ENCODE peak calls at places on chromosomes 6 and 20, in four cellular contexts. One of them, this sample, is unnamed.

GRCh38 chr20:25309395-25310267 is 61.7 kb downstream of the PYGB start:
- DNase-seq in upper lobe of left lung: no peak
- DNase-seq in cardiac muscle cell: no peak
- DNase-seq in lower leg skin: no peak
- DNase-seq in this sample: peak; percentile 77

GRCh38 chr6:87012035-87012434 is 74.7 kb downstream of the HTR1E start:
- DNase-seq in upper lobe of left lung: no peak
- DNase-seq in cardiac muscle cell: no peak
- DNase-seq in lower leg skin: no peak
- DNase-seq in this sample: no peak

GRCh38 chr20:53888951-53889350 is 181.4 kb downstream of the BCAS1 start:
- DNase-seq in lower leg skin: no peak
- DNase-seq in upper lobe of left lung: no peak
- DNase-seq in cardiac muscle cell: no peak
- DNase-seq in this sample: no peak

GRCh38 chr6:130503146-130503545 is 137.3 kb downstream of the TMEM200A start:
- DNase-seq in cardiac muscle cell: no peak
- DNase-seq in upper lobe of left lung: no peak
- DNase-seq in lower leg skin: no peak
- DNase-seq in this sample: no peak

GRCh38 chr6:81752969-81753708 is 658 bp upstream of the TENT5A start:
- DNase-seq in upper lobe of left lung: peak; percentile 99
- DNase-seq in lower leg skin: peak; percentile 86
- DNase-seq in cardiac muscle cell: peak; percentile 93
- DNase-seq in this sample: peak; percentile 94

GRCh38 chr6:118187568-118188164 is 280.6 kb downstream of the SLC35F1 start:
- DNase-seq in upper lobe of left lung: no peak
- DNase-seq in cardiac muscle cell: peak; percentile 11
- DNase-seq in lower leg skin: no peak
- DNase-seq in this sample: no peak

GRCh38 chr20:35240914-35241293 is 14.4 kb downstream of the MMP24 start:
- DNase-seq in lower leg skin: no peak
- DNase-seq in upper lobe of left lung: no peak
- DNase-seq in cardiac muscle cell: no peak
- DNase-seq in this sample: no peak

GRCh38 chr6:84428300-84428907 is 201.0 kb upstream of the CEP162 start:
- DNase-seq in cardiac muscle cell: peak; percentile 75
- DNase-seq in lower leg skin: no peak
- DNase-seq in upper lobe of left lung: no peak
- DNase-seq in this sample: peak; percentile 63

GRCh38 chr20:40692240-40693011 is 3.4 kb upstream of the MAFB start:
- DNase-seq in lower leg skin: no peak
- DNase-seq in upper lobe of left lung: peak; percentile 53
- DNase-seq in cardiac muscle cell: no peak
- DNase-seq in this sample: no peak

GRCh38 chr6:118548136-118548535 is at the start of gene PLN:
- DNase-seq in lower leg skin: no peak
- DNase-seq in cardiac muscle cell: peak; percentile 83
- DNase-seq in upper lobe of left lung: no peak
- DNase-seq in this sample: no peak

GRCh38 chr6:27176096-27176495 is 71.4 kb upstream of the PRSS16 start:
- DNase-seq in upper lobe of left lung: no peak
- DNase-seq in lower leg skin: no peak
- DNase-seq in cardiac muscle cell: no peak
- DNase-seq in this sample: no peak
- H3K4me3 ChIP-seq in upper lobe of left lung: no peak overlapping the region
- H3K4me3 ChIP-seq in lower leg skin: no peak overlapping the region
- H3K4me3 ChIP-seq in cardiac muscle cell: no peak overlapping the region
- H3K4me3 ChIP-seq in this sample: no peak overlapping the region

DNA sequence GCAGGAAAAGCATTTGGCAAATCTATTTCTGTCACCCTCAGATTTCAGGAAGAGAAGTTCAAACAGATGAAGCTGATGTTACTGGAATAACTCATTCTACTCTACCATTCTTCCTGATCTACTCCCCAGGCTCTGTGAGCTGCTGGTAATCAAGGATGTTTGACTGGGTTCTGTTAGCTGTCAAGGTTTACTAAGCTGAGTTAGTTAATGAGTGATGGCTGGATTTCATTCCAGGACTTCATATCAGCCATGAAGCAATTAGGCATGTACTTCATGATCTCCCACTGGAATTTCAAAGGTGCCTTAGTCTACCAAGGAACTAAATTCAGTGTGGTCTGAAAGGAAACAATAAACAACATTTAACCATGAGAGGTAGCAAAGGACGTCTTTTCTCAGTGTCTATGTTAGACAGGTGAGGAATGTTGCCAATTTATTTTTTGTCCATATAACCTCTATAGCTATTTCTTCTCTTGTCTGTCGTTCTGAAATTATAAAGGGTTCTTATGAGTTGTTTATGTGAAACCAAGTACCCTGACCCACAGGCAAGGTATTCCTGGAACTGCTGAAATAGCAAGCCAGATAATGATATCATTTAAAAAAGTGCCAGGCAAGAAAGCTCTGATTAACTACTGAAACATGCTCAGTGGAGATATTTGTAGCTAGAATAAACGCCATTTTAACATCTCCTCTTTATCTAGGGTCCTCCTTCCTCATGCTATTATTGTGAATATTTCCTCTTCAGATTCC is 112.9 kb downstream of the BACH2 start:
- DNase-seq in lower leg skin: no peak
- DNase-seq in cardiac muscle cell: peak; percentile 71
- DNase-seq in upper lobe of left lung: no peak
- DNase-seq in this sample: no peak
- H3K4me3 ChIP-seq in lower leg skin: no peak overlapping the region
- H3K4me3 ChIP-seq in cardiac muscle cell: no peak overlapping the region
- H3K4me3 ChIP-seq in upper lobe of left lung: no peak overlapping the region
- H3K4me3 ChIP-seq in this sample: no peak overlapping the region

DNA sequence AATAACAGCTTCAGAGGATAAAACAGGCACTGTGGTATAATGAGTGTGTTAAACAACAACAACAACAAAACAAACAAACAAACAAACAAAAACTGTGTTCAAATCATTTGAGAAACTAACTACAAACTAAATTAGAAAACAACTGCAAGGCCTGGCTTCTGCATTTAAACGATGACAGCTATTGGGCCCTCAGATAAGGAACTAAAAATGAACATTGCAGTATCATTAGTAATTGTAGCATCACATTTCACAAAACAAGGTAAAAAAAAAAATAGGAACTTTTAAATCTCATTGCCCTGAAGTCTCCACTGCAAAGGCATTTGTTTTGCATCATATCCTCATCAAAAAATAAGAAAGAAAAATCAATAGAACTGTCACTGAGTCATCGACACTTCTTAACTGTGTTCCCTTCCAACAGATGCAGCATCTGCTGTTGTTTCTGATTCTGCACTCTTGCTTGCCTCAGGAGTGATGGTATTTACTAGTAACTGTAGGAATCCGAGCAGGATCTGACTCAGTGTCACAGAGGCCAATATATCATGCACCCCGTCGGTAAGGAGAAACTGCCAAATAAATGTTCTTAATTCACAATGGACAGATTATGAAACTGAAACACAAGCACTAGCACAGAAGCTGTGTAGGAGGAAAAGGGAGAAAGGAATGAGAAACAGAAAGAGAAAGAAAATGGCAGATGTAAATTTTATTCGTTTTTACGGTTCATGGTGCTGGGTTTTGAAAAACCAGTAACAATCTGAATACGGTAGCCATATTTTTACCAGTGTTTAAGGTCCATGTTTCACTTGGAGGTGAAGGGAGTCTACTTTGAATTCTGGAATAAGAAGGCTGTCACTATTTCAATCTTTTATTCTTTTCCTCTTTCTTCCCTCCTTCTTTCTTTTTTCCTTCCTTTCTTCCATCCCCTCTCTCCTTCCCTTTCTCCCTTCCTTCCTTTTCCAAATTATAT is 365.7 kb upstream of the EPHA7 start:
- DNase-seq in cardiac muscle cell: no peak
- DNase-seq in lower leg skin: peak; percentile 48
- DNase-seq in upper lobe of left lung: no peak
- DNase-seq in this sample: no peak
- H3K4me3 ChIP-seq in cardiac muscle cell: no peak overlapping the region
- H3K4me3 ChIP-seq in lower leg skin: no peak overlapping the region
- H3K4me3 ChIP-seq in upper lobe of left lung: no peak overlapping the region
- H3K4me3 ChIP-seq in this sample: no peak overlapping the region

DNA sequence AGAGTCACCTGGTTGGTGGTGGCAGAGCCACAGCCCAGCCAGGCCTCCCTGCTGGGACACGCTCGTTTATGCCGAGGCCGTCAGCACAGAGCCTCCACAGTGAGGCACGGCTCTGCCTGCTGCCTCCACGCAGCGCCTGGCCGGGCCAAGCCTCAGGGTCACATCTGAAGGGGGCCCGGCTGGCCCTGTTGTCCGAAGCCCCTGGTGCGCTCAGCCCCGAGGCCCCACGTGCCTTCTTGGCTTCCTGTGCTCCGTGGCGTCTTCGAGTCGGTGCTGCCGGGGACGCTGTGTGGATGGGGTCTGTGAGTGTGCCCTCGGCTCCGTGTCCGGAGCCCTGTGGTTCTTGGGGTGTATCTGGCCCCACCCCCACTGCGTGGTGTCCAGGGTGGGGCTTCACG is 10.4 kb upstream of the TNFRSF6B start:
- DNase-seq in cardiac muscle cell: no peak
- DNase-seq in upper lobe of left lung: peak; percentile 86
- DNase-seq in lower leg skin: no peak
- DNase-seq in this sample: no peak
- H3K4me3 ChIP-seq in cardiac muscle cell: no peak overlapping the region
- H3K4me3 ChIP-seq in upper lobe of left lung: no peak overlapping the region
- H3K4me3 ChIP-seq in lower leg skin: no peak overlapping the region
- H3K4me3 ChIP-seq in this sample: peak overlapping the region; percentile 4

GRCh38 chr6:68859233-68859632 is 224.2 kb downstream of the ADGRB3 start:
- DNase-seq in upper lobe of left lung: no peak
- DNase-seq in cardiac muscle cell: no peak
- DNase-seq in lower leg skin: no peak
- DNase-seq in this sample: no peak
- H3K4me3 ChIP-seq in upper lobe of left lung: no peak overlapping the region
- H3K4me3 ChIP-seq in cardiac muscle cell: no peak overlapping the region
- H3K4me3 ChIP-seq in lower leg skin: no peak overlapping the region
- H3K4me3 ChIP-seq in this sample: no peak overlapping the region

This sample was measured in suprapubic skin.